ENCODE peak calls at places on chromosomes 11 and 22, in five cellular contexts. R is body of pancreas, O is hepatocyte, M is foreskin fibroblast, D is tibial artery. A is an unnamed sample.

GRCh38 chr11:12213920-12214319 is 103.5 kb downstream of the MICAL2 start:
- DNase-seq in R (no peak), O (no peak), M (peak), D (no peak), A (peak)

GRCh38 chr11:56841210-56841810 is 92.8 kb upstream of the OR9G4 start:
- DNase-seq in R (peak), O (peak), M (peak), D (no peak), A (peak)

GRCh38 chr22:36544107-36544620 is 15.2 kb upstream of the EIF3D start:
- DNase-seq in R (no peak), O (no peak), M (peak), D (no peak), A (peak)

GRCh38 chr11:20048246-20048645 is 112.0 kb downstream of the DBX1 start:
- DNase-seq in R (no peak), O (no peak), M (no peak), D (no peak), A (no peak)

GRCh38 chr11:33065445-33066178 is 26.2 kb downstream of the TCP11L1 start:
- DNase-seq in R (peak), O (peak), M (peak), D (no peak), A (peak)

GRCh38 chr11:35040221-35040942 is 98.6 kb upstream of the CD44 start:
- DNase-seq in R (peak), O (no peak), M (peak), D (no peak), A (peak)

GRCh38 chr22:50607366-50608020 is 6.9 kb downstream of the MAPK8IP2 start:
- DNase-seq in R (no peak), O (no peak), M (no peak), D (peak), A (no peak)

GRCh38 chr11:30568933-30569332 is 17.2 kb downstream of the MPPED2 start:
- DNase-seq in R (no peak), O (no peak), M (no peak), D (no peak), A (no peak)

GRCh38 chr11:86804871-86805415 is 4.6 kb downstream of the PRSS23 start:
- DNase-seq in R (no peak), O (no peak), M (no peak), D (no peak), A (peak)

GRCh38 chr11:86802601-86803051 is 2.3 kb downstream of the PRSS23 start:
- DNase-seq in R (peak), O (peak), M (peak), D (no peak), A (peak)

GRCh38 chr11:86803641-86804040 is 3.3 kb downstream of the PRSS23 start:
- DNase-seq in R (no peak), O (no peak), M (no peak), D (no peak), A (peak)

GRCh38 chr11:86802146-86802545 is 1.8 kb downstream of the PRSS23 start:
- DNase-seq in R (no peak), O (no peak), M (no peak), D (no peak), A (peak)

GRCh38 chr11:86803136-86803535 is 2.8 kb downstream of the PRSS23 start:
- DNase-seq in R (no peak), O (no peak), M (no peak), D (no peak), A (no peak)
- H3K4me3 ChIP-seq in R (no peak), O (no peak), M (peak), D (peak), A (peak)

GRCh38 chr11:130671801-130672700 is 223.6 kb downstream of the ADAMTS15 start:
- DNase-seq in R (peak), O (peak), M (peak), D (peak), A (peak)

GRCh38 chr11:130668751-130669150 is 220.3 kb downstream of the ADAMTS15 start:
- DNase-seq in R (no peak), O (no peak), M (no peak), D (no peak), A (no peak)

GRCh38 chr11:130670200-130670599 is 221.8 kb downstream of the ADAMTS15 start:
- DNase-seq in R (no peak), O (no peak), M (no peak), D (no peak), A (no peak)

GRCh38 chr11:130666781-130667251 is 218.4 kb downstream of the ADAMTS15 start:
- DNase-seq in R (no peak), O (no peak), M (no peak), D (no peak), A (peak)
- TF ChIP-seq CTCF in R (no peak), O (no peak), M (no peak), D (no peak), A (peak)

DNA sequence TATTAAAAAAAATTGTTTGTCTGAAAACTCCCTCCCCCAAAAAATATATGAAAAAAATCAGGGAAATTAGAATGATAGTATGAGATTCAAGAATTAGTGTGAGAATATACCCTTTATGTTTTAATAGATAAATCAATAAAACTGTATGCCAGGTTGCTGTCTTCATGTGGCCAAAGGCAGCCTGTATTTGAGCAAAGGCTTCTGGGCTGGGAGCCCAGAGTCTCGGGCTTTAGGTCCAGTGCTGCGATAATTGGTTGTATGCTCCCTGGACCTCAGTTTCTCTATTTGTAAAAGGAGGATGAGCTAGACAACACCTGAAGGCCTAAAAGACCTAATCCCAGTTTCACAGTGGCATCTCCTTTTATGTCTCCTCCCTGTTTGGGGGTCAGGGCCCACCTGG is 29.8 kb downstream of the THOC5 start:
- DNase-seq in R (no peak), O (no peak), M (no peak), D (no peak), A (no peak)
- H3K4me3 ChIP-seq in R (no peak), O (no peak), M (no peak), D (no peak), A (no peak)

GRCh38 chr11:114195981-114196731 is 100.0 kb upstream of the NNMT start:
- DNase-seq in R (peak), O (peak), M (no peak), D (peak), A (peak)
- TF ChIP-seq CTCF in R (no peak), O (no peak), M (no peak), D (no peak), A (no peak)

GRCh38 chr11:123429851-123430735 is at the start of gene GRAMD1B:
- DNase-seq in R (peak), O (peak), M (peak), D (no peak), A (peak)

GRCh38 chr11:123430736-123431356 is 777 bp downstream of the GRAMD1B start:
- DNase-seq in R (peak), O (peak), M (no peak), D (peak), A (peak)

GRCh38 chr11:123428221-123428631 is 1.8 kb upstream of the GRAMD1B start:
- DNase-seq in R (no peak), O (no peak), M (no peak), D (no peak), A (peak)

GRCh38 chr11:123431619-123432018 is 1.6 kb downstream of the GRAMD1B start:
- DNase-seq in R (no peak), O (no peak), M (no peak), D (no peak), A (no peak)

DNA sequence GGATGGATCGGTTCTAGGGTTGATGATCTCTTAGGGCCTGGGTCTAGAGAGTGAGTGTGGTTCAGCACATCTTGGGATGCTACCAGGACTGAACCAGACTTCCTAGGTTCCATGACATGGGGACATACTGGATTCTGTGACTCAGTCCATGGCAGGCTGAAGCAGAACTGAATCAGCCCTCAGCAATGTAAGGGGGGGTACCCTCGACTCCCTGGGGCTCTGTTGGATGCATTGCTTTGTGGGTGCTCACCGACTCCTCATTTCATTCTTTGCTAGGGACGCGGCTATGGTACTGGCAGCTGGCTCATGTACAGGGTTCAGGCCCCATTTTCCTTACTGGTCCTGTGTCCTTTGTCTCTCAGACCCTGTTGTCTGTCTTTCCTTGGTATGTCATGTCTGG is 733 bp upstream of the GRAMD1B start:
- DNase-seq in R (no peak), O (no peak), M (peak), D (no peak), A (no peak)
- H3K4me3 ChIP-seq in R (no peak), O (no peak), M (peak), D (no peak), A (peak)

DNA sequence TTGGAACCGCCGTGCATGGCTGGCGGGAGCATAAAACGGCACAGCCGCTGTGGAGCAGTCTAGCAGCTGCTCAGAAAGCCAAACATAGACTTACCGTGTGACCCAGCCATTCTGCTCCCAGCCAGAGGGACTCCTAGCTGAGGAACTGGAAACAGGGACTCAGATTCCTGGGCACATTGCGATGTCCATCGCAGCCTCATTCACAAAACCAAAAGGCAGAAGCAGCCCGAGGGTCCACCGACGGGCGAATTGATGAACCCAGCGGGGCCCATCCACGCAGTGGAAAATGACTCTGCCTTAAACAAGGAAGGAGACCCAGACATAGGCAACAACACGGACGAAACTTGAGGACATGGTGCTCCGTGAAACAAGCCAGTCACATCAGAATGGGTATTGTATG is 5.7 kb upstream of the MUC5B start:
- DNase-seq in R (no peak), O (no peak), M (no peak), D (peak), A (no peak)
- TF ChIP-seq CTCF in R (no peak), O (no peak), M (no peak), D (no peak), A (no peak)

GRCh38 chr22:41825376-41825775 is 7.5 kb upstream of the SREBF2 start:
- DNase-seq in R (no peak), O (no peak), M (peak), D (no peak), A (peak)

GRCh38 chr22:41827671-41828070 is 5.2 kb upstream of the SREBF2 start:
- DNase-seq in R (no peak), O (no peak), M (no peak), D (no peak), A (no peak)

GRCh38 chr22:41826001-41826400 is 6.9 kb upstream of the SREBF2 start:
- DNase-seq in R (no peak), O (no peak), M (no peak), D (no peak), A (no peak)

GRCh38 chr22:41828516-41828915 is 4.4 kb upstream of the SREBF2 start:
- DNase-seq in R (peak), O (no peak), M (no peak), D (no peak), A (no peak)

DNA sequence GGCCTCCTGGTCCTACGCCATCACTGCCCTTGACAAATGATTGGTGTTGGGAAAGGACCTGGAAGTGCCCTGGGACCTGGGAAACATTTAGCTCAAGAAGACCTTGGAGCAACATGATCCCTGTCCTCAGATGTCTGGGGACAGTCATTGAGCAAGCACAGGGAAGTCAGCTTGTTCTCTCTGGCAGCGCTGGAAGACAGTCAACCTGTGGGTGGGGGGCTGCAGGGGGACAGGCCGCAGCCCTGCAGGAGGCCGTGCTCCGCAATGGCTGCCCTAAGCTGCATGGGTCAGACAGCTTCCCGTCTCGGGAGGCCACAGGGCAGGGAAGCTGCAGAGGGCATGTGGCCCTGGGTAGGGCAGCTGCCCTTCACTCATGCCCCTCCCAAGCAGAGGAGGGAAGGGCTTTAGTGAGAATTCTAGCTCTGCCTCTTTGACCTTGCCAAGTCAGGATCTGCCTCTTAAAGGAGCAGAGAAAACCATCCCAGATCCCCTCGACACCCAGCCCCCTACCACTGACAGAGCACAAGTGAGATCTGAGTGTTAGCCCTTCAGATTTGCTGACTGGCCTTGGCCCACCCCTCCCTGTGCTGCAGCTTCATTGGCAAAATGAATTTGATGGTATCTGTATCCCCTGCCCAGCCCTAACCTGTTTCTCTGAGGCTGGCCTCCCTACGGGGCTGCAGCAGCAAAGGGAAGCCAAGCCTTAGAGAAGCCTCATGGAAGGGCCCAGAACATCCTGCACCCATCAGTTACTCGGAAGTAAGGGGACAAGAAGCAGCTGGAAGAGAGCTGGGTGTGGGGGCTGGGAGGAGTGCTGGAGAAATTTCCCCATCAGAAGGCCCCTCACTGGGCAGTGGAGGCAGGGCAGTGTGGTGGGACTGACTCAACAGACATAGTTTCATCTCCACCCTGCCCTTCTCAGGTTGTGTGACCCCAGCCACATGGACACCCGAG is 6.2 kb upstream of the SREBF2 start:
- DNase-seq in R (peak), O (no peak), M (no peak), D (no peak), A (no peak)
- H3K4me3 ChIP-seq in R (no peak), O (no peak), M (no peak), D (no peak), A (no peak)

DNA sequence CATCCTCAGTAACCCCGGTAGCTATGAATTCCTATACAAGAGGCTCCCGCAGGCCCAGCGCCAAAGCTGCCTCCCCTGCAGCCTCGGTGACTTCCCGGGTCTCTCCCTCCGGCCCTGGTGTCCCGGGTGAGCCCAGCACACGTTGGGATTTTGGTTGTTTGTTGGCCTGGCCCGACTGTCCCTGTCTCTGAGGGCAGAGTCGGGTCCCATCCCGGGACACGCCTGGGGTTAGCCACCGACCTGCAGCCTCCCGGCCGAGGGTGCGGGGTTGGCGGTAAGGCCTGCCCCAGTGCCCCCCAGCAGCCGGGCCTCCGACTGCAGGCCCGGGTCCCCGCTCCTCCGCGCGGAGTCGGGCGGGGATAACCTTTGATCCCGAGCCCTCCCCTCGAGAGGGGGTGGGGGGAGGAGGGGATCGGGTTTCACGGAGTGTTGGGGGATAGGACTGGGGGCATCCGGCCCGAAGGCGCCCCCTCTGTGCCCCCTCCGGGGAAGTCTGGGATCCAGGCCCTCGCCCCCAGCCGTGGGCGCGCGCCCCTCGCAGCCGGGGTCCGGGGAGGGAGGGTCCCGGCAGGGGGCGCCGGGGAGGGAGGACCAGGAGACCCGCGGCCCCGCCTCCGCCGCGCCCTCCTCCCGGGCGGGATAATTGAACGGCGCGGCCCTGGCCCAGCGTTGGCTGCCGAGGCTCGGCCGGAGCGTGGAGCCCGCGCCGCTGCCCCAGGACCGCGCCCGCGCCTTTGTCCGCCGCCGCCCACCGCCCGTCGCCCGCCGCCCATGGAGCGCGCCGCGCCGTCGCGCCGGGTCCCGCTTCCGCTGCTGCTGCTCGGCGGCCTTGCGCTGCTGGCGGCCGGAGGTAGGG is at the start of gene FBLN1:
- DNase-seq in R (no peak), O (peak), M (peak), D (peak), A (no peak)
- TF ChIP-seq CTCF in R (no peak), O (peak), M (peak), D (no peak), A (no peak)

GRCh38 chr11:47377571-47378010 is 756 bp downstream of the SPI1 start:
- DNase-seq in R (no peak), O (peak), M (no peak), D (no peak), A (no peak)
- H3K4me3 ChIP-seq in R (no peak), O (no peak), M (no peak), D (peak), A (no peak)

GRCh38 chr22:23791737-23792645 is 5.2 kb downstream of the SMARCB1 start:
- DNase-seq in R (no peak), O (no peak), M (no peak), D (no peak), A (no peak)

GRCh38 chr22:23800297-23801237 is 13.8 kb downstream of the SMARCB1 start:
- DNase-seq in R (no peak), O (no peak), M (no peak), D (no peak), A (no peak)

GRCh38 chr22:23801238-23801821 is 14.6 kb downstream of the SMARCB1 start:
- DNase-seq in R (no peak), O (no peak), M (no peak), D (no peak), A (no peak)

GRCh38 chr22:23793326-23793725 is 6.6 kb downstream of the SMARCB1 start:
- DNase-seq in R (no peak), O (no peak), M (no peak), D (no peak), A (no peak)

GRCh38 chr22:23796461-23796860 is 9.7 kb downstream of the SMARCB1 start:
- DNase-seq in R (no peak), O (peak), M (peak), D (no peak), A (no peak)
- TF ChIP-seq CTCF in R (no peak), O (no peak), M (no peak), D (no peak), A (no peak)

A was measured in fibroblast of pulmonary artery.